ENCODE peak calls at places on chromosomes 7 and 10, in seven cellular contexts. M is H9, K is left ventricle myocardium inferior, S is IMR-90, G is brain microvascular endothelial cell, F is right atrium auricular region, B is heart left ventricle. E is an unnamed sample.

GRCh38 chr7:103989785-103990775 is 622 bp upstream of the RELN start:
- DNase-seq in B (no peak), G (peak), M (peak), S (peak), F (no peak), K (no peak), E (peak)

GRCh38 chr10:103572597-103573321 is 79.3 kb downstream of the NEURL1 start:
- DNase-seq in S (peak), G (no peak), M (no peak), F (no peak), K (no peak), B (no peak), E (no peak)

GRCh38 chr10:21084700-21085099 is 187.6 kb upstream of the NEBL start:
- DNase-seq in F (no peak), S (no peak), G (no peak), M (no peak), B (no peak), K (no peak), E (no peak)

GRCh38 chr10:42743697-42744096 is 38.9 kb upstream of the BMS1 start:
- DNase-seq in G (no peak), B (no peak), M (no peak), S (no peak), K (no peak), F (no peak), E (no peak)

GRCh38 chr10:125840955-125841354 is 17.6 kb downstream of the BCCIP start:
- DNase-seq in B (no peak), S (peak), F (no peak), K (no peak), G (no peak), M (no peak), E (no peak)

GRCh38 chr10:79274279-79275104 is 72.8 kb upstream of the PPIF start:
- DNase-seq in B (peak), G (no peak), S (no peak), K (peak), M (no peak), F (peak), E (peak)

GRCh38 chr7:81206217-81206616 is 287.4 kb upstream of the SEMA3C start:
- DNase-seq in B (no peak), F (no peak), K (no peak), G (no peak), S (no peak), M (no peak), E (no peak)

GRCh38 chr7:77657427-77658331 is 38.6 kb upstream of the RSBN1L start:
- DNase-seq in S (peak), K (no peak), B (no peak), G (no peak), M (no peak), F (no peak), E (no peak)

GRCh38 chr7:148261996-148262688 is 328.4 kb upstream of the C7orf33 start:
- DNase-seq in F (no peak), B (no peak), G (no peak), S (no peak), K (no peak), M (no peak), E (no peak)

GRCh38 chr7:132782777-132783633 is 206.7 kb upstream of the PLXNA4 start:
- DNase-seq in G (peak), B (no peak), M (no peak), S (peak), K (no peak), F (no peak), E (no peak)

GRCh38 chr7:132780822-132781221 is 204.6 kb upstream of the PLXNA4 start:
- DNase-seq in F (no peak), B (no peak), K (no peak), G (no peak), M (no peak), S (no peak), E (no peak)

GRCh38 chr7:132784406-132784805 is 208.1 kb upstream of the PLXNA4 start:
- DNase-seq in F (no peak), K (no peak), B (no peak), S (no peak), G (no peak), M (no peak), E (no peak)

GRCh38 chr7:132785861-132786260 is 209.6 kb upstream of the PLXNA4 start:
- DNase-seq in B (no peak), S (no peak), F (no peak), G (no peak), M (no peak), K (no peak), E (no peak)

GRCh38 chr7:132783824-132784223 is 207.6 kb upstream of the PLXNA4 start:
- DNase-seq in S (peak), B (no peak), K (no peak), F (no peak), G (peak), M (no peak), E (no peak)
- H3K27ac ChIP-seq in S (no peak), B (no peak), K (no peak), F (no peak), G (peak), M (no peak), E (no peak)

GRCh38 chr10:118712930-118713634 is 41.7 kb downstream of the CACUL1 start:
- DNase-seq in F (no peak), B (no peak), G (no peak), M (peak), K (no peak), S (no peak), E (no peak)
- TF ChIP-seq CTCF in F (no peak), B (no peak), G (peak), M (peak), K (peak), S (peak), E (no peak)

DNA sequence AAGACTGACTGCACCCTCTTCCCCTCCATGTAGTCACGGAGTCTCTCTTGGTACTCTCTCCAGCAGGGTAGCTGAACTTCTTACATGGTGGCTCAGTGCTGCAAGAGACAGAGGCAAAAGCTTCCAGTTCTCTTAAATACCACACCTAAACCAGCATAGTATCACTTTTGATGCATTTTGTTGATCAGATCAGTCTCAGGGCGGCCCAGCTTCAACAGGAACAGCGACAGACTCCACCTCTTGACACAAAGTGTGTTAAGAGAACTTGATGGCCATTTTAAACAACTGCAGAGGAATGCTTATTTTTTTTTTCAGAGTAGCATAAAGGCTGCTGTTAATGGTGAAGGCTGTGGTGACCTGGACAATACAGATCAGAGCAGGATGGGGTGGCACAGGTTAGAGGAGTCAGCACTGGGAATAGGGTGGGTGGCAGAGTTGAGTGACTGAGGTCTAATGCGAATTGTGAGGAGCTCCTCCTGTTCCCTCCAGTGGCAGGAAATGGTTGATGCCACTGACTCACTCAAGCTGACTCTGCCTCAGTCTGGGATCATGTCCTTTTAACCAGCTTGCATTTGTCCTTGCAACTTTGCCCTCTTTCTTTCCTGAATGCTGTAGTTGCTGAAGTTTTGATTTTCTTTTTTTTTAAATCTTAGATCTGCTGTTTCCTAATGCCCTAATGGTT is 17.3 kb downstream of the MGAM start:
- DNase-seq in F (no peak), S (no peak), M (peak), G (peak), K (no peak), B (no peak), E (no peak)
- H3K27ac ChIP-seq in F (no peak), S (no peak), M (no peak), G (no peak), K (no peak), B (no peak), E (no peak)

DNA sequence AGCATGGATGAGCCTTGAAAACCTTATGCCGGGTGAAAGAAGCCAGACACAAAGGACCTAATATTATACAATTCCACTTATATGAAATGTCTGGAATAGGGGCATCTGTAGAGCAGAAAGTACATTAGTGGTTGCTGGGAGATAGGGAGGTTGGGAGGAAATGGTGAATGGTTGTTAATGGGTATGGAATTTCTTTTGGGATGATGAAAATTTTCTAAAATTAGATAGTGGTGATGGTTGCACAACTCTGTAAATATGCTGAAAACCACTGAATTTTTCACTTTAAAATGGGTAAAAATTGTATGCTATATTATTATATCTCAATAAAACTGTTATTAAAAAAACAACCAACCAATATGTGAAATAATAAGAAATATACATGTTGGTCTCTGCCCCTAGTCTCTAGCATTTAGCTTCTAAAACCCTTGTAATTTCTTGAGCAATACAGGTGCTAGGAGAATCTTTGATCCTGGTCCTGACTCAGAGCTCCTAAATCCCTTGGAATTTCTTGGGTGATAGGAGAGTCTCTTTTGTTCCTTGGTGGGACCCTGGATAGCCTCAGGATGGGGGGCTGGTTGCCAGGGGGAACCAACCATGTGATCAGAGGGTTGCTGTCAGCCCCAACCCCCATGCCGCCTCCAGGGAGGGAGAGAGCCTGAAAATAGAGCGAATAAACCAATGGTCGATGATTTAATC is 64.0 kb downstream of the TACR2 start:
- DNase-seq in K (no peak), F (no peak), M (no peak), S (peak), G (peak), B (no peak), E (no peak)
- TF ChIP-seq CTCF in K (no peak), F (no peak), M (no peak), S (no peak), G (no peak), B (no peak), E (no peak)

GRCh38 chr10:129992356-129992755 is 28.3 kb upstream of the EBF3 start:
- DNase-seq in G (no peak), S (no peak), F (no peak), M (no peak), B (no peak), K (no peak), E (no peak)

GRCh38 chr10:129999140-129999539 is 35.1 kb upstream of the EBF3 start:
- DNase-seq in M (no peak), F (no peak), S (no peak), G (no peak), B (no peak), K (no peak), E (no peak)

GRCh38 chr10:129993621-129994020 is 29.5 kb upstream of the EBF3 start:
- DNase-seq in B (no peak), M (no peak), F (peak), S (peak), K (no peak), G (no peak), E (no peak)
- H3K27ac ChIP-seq in B (no peak), M (no peak), F (no peak), S (no peak), K (no peak), G (no peak), E (no peak)

GRCh38 chr10:71273506-71273905 is 45.6 kb upstream of the SLC29A3 start:
- DNase-seq in K (no peak), B (no peak), S (no peak), G (no peak), F (no peak), M (no peak), E (peak)

GRCh38 chr10:71276873-71277272 is 42.2 kb upstream of the SLC29A3 start:
- DNase-seq in G (no peak), S (no peak), F (no peak), K (no peak), B (no peak), M (no peak), E (no peak)

GRCh38 chr10:71272122-71272771 is 46.8 kb upstream of the SLC29A3 start:
- DNase-seq in S (peak), K (no peak), B (no peak), G (peak), F (no peak), M (no peak), E (peak)

GRCh38 chr10:71277914-71278665 is 41.0 kb upstream of the SLC29A3 start:
- DNase-seq in B (no peak), M (no peak), G (no peak), K (no peak), F (no peak), S (no peak), E (no peak)

DNA sequence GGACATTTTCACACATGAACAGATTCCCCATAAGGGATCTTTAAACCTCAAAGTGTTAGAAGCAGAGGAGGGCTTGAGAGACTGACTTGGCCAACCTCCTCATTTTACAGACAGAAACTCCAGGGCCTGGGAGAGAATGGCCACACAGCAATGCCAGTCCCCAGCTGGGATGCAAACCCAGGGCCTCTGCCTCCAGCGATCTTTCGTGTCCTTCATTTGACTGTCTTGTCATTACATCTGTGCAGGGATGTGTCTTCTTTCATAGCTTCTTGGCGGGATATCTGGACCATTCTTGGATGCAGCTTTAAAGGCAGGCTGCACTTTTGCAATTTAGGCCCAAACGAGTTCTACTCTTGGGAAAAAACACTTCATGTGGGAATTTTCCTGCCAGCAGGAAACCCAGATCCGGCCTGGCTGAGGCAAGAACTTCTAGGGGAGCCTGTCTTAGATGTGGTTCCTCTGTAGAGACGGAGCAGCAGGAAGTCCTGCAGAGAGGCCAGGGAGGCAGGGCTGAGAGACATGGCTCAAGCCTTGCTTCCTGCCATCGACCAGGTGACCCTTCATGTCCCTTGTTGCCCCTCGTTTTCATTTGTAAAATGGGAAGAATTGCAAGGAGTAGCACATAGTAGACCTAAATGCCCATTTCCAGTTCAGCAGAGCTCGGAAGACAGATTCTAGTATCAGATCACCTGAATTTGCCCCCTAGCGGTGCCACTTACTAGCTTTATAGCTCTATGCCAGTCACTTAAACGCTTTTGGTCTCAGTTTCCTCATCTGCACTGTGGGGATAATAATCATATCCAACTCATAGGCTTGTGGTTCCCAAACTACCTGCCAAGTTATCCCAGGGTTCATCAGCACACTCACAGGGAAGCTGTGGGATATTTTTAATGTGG is 43.9 kb upstream of the SLC29A3 start:
- DNase-seq in G (no peak), S (no peak), F (no peak), K (no peak), B (no peak), M (no peak), E (no peak)
- TF ChIP-seq CTCF in G (no peak), S (no peak), F (no peak), K (no peak), B (no peak), M (peak), E (no peak)

DNA sequence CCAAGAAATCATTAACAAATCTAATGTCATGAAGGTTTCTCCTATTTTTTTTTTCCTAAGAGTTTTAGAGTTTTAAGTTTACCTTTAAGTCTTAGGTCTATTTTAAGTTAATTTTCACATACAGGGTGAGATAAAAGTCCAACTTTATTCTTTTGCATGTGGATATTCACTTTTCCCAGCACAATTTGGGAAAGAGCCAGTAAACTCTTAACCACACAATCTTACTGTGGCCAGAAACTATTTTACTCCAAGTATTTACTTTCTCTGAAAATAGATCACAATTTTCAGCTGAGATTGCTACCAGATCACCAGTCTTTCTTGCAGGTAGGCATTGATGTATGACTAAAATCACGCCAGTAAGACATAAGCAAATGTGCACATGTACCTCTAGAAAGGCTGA is 728.5 kb downstream of the TNS3 start:
- DNase-seq in G (no peak), S (peak), K (no peak), F (no peak), M (no peak), B (no peak), E (no peak)
- H3K27ac ChIP-seq in G (no peak), S (no peak), K (no peak), F (no peak), M (no peak), B (no peak), E (no peak)

GRCh38 chr7:70735313-70735712 is 396.6 kb upstream of the GALNT17 start:
- DNase-seq in M (no peak), B (no peak), K (no peak), S (no peak), F (no peak), G (no peak), E (no peak)

GRCh38 chr7:70739646-70740045 is 392.3 kb upstream of the GALNT17 start:
- DNase-seq in K (no peak), G (no peak), M (no peak), S (no peak), B (no peak), F (no peak), E (no peak)

GRCh38 chr7:70736715-70737460 is 395.1 kb upstream of the GALNT17 start:
- DNase-seq in S (peak), F (no peak), G (peak), B (no peak), K (no peak), M (no peak), E (no peak)

GRCh38 chr7:70738486-70738885 is 393.5 kb upstream of the GALNT17 start:
- DNase-seq in G (no peak), K (no peak), M (no peak), F (no peak), B (no peak), S (no peak), E (no peak)

DNA sequence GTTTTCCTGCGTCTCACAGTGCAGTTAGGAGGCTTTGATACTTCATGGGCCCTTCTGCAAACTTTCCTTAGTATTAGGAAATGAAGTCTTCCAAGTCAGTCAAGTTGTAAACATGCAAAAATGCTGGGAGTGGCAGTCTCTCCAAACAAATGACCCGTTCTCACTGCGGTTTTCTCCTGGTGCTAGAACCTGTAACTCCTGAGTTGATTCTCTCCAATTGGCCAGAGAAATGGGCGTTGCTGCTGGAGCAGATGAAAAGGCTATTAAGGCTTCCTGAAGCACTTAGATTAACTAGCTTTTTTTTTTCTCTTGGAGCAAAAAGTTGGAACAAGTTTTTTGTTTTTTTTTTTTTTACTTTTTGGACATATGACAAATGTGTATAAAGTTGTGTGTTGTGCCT is 393.9 kb upstream of the GALNT17 start:
- DNase-seq in S (peak), B (no peak), G (peak), K (no peak), M (no peak), F (no peak), E (no peak)
- TF ChIP-seq CTCF in S (peak), B (no peak), G (no peak), K (no peak), M (no peak), F (no peak), E (no peak)

DNA sequence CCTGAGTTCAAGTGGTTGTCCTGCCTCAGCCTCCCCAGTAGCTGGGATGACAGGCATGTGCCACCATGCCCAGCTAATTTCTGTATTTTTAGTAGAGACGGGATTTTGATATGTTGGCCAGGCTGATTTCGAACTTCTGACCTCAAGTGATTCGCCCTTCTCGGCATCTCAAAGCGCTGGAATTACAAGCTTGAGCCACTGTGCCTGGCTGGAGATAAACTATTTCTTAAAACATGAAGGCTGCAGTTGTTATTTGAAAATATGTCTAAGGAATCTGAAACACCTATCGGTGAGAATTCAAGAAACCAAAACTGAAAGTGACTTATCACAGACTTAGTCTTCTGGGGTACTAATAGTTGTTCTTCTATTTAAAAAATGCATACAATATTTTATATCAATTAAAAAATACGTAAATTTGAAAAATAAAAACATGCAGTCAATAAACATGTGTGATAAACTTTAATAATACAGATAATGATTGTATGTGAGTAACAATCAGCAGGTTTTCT is 176.9 kb upstream of the PRSS58 start:
- DNase-seq in G (no peak), S (no peak), B (no peak), K (no peak), F (no peak), M (no peak), E (no peak)
- H3K27ac ChIP-seq in G (no peak), S (no peak), B (no peak), K (no peak), F (no peak), M (no peak), E (no peak)